ENCODE peak calls at places on chromosomes 11 and 22, in four cellular contexts. R, F, S and Q are unnamed samples.

GRCh38 chr11:126837581-126837980 is 163.0 kb downstream of the KIRREL3 start:
- DNase-seq in R (no peak), S (no peak), F (no peak), Q (no peak)

GRCh38 chr11:69157156-69157821 is 1.6 kb downstream of the SMIM38 start:
- DNase-seq in R (no peak), S (no peak), F (peak; percentile 91), Q (no peak)

GRCh38 chr22:45885171-45885840 is 91.7 kb downstream of the WNT7B start:
- DNase-seq in R (peak; percentile 5), F (no peak), S (no peak), Q (no peak)

GRCh38 chr11:17406818-17407149 is 18.3 kb upstream of the KCNJ11 start:
- DNase-seq in S (no peak), F (no peak), R (no peak), Q (no peak)

GRCh38 chr22:39489094-39490068 is 12.7 kb upstream of the MIEF1 start:
- DNase-seq in F (no peak), S (no peak), R (no peak), Q (no peak)

GRCh38 chr11:1930448-1930802 is 10.9 kb downstream of the TNNT3 start:
- DNase-seq in F (no peak), S (no peak), R (no peak), Q (no peak)

GRCh38 chr11:120800206-120800605 is 223.7 kb upstream of the TBCEL start:
- DNase-seq in R (no peak), F (no peak), S (no peak), Q (no peak)

GRCh38 chr22:50148991-50149721 is 21.4 kb upstream of the PANX2 start:
- DNase-seq in F (peak; percentile 46), S (peak; percentile 82), R (peak; percentile 74), Q (peak; percentile 87)

GRCh38 chr11:71421392-71421950 is 26.7 kb downstream of the DHCR7 start:
- DNase-seq in R (no peak), S (no peak), F (no peak), Q (no peak)

GRCh38 chr22:50272103-50272782 is 2.1 kb upstream of the MAPK11 start:
- DNase-seq in F (no peak), S (peak; percentile 73), R (no peak), Q (no peak)

GRCh38 chr22:49373801-49374226 is 453.9 kb downstream of the BRD1 start:
- DNase-seq in S (no peak), R (no peak), F (no peak), Q (no peak)

GRCh38 chr11:65555693-65556231 is 2.4 kb downstream of the LTBP3 start:
- DNase-seq in R (no peak), F (peak; percentile 83), S (no peak), Q (no peak)

GRCh38 chr11:65554842-65555395 is 3.2 kb downstream of the LTBP3 start:
- DNase-seq in S (no peak), F (no peak), R (no peak), Q (no peak)

GRCh38 chr11:65553301-65554001 is 4.7 kb downstream of the LTBP3 start:
- DNase-seq in F (no peak), S (peak; percentile 86), R (peak; percentile 76), Q (no peak)

GRCh38 chr11:65552413-65552951 is 5.7 kb downstream of the LTBP3 start:
- DNase-seq in S (no peak), F (no peak), R (no peak), Q (no peak)

GRCh38 chr11:65554057-65554818 is 3.9 kb downstream of the LTBP3 start:
- DNase-seq in R (no peak), S (no peak), F (no peak), Q (no peak)
- TF ChIP-seq SP1 in R (no peak), S (no peak), F (no peak), Q (no peak)

GRCh38 chr11:134637091-134638015 is 225.3 kb upstream of the B3GAT1 start:
- DNase-seq in S (no peak), F (no peak), R (no peak), Q (no peak)
- TF ChIP-seq SP1 in S (no peak), F (no peak), R (no peak), Q (no peak)

GRCh38 chr11:117809236-117810055 is 12.4 kb upstream of the DSCAML1 start:
- DNase-seq in S (peak; percentile 73), F (no peak), R (peak; percentile 74), Q (peak; percentile 72)
- TF ChIP-seq SP1 in S (no peak), F (no peak), R (no peak), Q (no peak)

GRCh38 chr22:33850724-33851123 is 69.6 kb downstream of the LARGE1 start:
- DNase-seq in S (no peak), R (peak; percentile 32), F (no peak), Q (no peak)
- TF ChIP-seq SP1 in S (peak; percentile 94), R (no peak), F (no peak), Q (no peak)

GRCh38 chr11:45748801-45749200 is 56.1 kb upstream of the SLC35C1 start:
- DNase-seq in R (no peak), F (no peak), S (no peak), Q (no peak)

GRCh38 chr11:45752136-45752535 is 52.8 kb upstream of the SLC35C1 start:
- DNase-seq in R (no peak), S (no peak), F (no peak), Q (no peak)

GRCh38 chr11:45754261-45754709 is 50.7 kb upstream of the SLC35C1 start:
- DNase-seq in S (no peak), R (no peak), F (peak; percentile 21), Q (no peak)

GRCh38 chr11:45750439-45750838 is 54.5 kb upstream of the SLC35C1 start:
- DNase-seq in S (no peak), R (no peak), F (no peak), Q (no peak)

DNA sequence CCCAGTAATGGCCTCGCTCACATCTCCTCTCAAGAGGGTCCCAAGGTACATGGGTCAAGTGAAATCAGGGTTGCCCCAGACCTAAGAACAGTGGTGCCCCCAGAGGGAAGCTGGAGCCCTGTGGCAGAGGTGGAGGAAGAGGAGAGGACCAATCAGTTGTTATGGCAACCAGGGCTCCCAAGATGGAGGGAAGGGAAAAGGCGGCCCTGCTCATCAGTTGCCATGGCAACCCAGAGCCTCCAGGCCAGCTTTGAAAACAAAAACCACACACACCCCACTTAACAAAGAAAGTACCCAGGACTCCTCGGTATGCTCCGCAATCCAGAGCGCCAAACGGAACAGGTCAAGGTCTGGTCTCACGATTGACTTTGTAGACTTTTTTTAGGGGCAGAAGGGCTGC is 53.5 kb upstream of the SLC35C1 start:
- DNase-seq in F (no peak), S (peak; percentile 51), R (peak; percentile 49), Q (no peak)
- TF ChIP-seq SP1 in F (no peak), S (no peak), R (no peak), Q (no peak)

DNA sequence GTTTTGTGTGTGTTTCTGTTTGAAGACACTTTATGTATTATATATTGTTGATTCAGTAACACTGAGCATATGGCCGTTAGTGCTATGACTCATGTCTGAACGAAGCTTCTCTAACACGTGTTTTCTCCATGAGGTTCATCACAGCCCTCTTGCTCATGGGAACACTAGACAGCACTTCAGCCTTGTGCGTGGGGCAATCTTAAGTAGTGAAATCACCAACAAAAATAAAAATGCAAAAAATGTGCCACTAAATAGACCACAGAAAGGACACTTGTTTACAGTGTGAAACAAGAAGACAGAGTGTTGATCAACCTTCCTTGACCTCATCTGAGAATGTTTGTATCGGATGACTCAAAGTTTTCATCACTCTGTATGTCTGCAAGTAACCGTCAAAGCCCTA is 94.5 kb downstream of the FDX1 start:
- DNase-seq in R (no peak), F (no peak), S (no peak), Q (no peak)
- TF ChIP-seq SP1 in R (no peak), F (no peak), S (no peak), Q (no peak)

DNA sequence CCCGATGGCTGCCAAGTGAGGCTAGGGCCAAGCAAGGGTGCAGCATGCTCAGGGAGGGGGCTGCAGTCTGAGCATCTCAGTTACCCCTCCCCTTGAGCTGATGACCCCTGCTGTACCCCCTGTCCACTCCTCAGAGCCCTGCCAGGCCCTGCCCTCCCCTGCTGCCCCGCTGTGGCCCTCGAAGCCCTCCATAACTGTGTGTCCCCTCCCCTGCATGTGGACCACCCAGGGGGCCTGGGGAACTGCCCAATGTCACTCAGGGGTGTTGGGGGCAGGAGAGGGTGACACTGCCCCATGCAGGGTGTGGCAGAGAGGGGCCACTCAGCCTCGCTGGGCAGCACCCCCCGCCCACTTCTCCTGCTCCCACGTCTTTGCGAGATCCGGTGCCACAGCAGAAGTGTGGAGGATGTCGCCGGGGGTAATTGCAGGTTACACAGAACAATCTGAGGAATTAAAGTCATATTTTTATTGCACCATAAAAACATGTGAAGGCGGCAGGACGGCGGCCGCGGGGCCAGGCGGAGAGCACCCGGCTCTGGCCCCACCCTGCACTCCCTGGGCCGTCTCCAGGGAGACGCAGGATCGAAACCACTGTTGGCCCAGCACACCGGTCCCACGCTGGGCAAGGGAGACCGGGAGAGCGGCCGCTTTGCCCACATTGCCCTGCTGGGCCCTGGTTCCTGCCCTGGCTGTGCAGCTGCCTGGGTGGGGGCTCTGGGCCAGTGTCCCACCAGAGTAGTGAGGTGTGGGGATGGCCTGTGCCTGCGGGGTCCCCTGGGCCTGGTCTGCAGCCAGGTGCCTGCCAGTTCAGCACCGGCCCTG is 18.7 kb upstream of the GNB1L start:
- DNase-seq in S (no peak), F (no peak), R (no peak), Q (no peak)
- TF ChIP-seq SP1 in S (no peak), F (no peak), R (no peak), Q (no peak)

GRCh38 chr11:554428-554823 is 6.1 kb downstream of the LMNTD2 start:
- DNase-seq in S (no peak), F (no peak), R (no peak), Q (no peak)
- TF ChIP-seq SP1 in S (no peak), F (no peak), R (no peak), Q (no peak)

GRCh38 chr22:24514241-24515024 is 19.3 kb downstream of the UPB1 start:
- DNase-seq in S (no peak), F (peak; percentile 76), R (no peak), Q (no peak)
- TF ChIP-seq SP1 in S (no peak), F (no peak), R (no peak), Q (no peak)

DNA sequence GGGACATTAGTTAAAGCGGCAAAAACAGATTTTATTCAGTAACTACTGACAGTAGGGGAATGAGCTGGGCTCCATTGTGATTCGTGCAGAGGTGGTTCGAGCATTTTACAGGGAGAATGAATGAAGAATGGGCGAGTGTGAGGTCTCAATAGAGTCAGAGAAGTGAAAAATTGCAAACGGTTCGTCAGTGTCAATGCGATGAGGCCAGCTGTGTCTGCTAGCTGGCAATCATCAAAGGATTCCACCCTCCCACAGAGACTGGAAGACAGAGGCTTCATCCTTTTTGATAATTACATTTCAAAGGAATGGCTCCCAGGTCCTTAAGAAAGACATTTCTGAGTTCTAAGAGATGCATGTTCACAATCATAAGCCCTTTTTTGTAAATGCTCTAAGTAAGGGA is 17.4 kb downstream of the OR4D9 start:
- DNase-seq in R (no peak), F (no peak), S (no peak), Q (no peak)
- TF ChIP-seq SP1 in R (no peak), F (no peak), S (no peak), Q (no peak)